ENCODE peak calls at places on chromosome 9, in four cellular contexts. E, G, Z and I are unnamed samples.
A peak's percentile ranks its signal among the peaks of the same experiment; 100 is the strongest.

GRCh38 chr9:18834740-18835361 is 198.2 kb downstream of the SAXO1 start:
- DNase-seq in G (no peak), Z (no peak), E (no peak), I (no peak)

GRCh38 chr9:37958154-37958553 is 54.2 kb upstream of the SLC25A51 start:
- DNase-seq in G (no peak), E (no peak), Z (peak; percentile 25), I (no peak)

GRCh38 chr9:111874500-111874899 is 22.1 kb upstream of the UGCG start:
- DNase-seq in E (no peak), Z (no peak), G (no peak), I (no peak)

GRCh38 chr9:135048046-135048757 is 39.3 kb upstream of the OLFM1 start:
- DNase-seq in G (no peak), E (no peak), Z (peak; percentile 69), I (no peak)

GRCh38 chr9:98430535-98430934 is 175.1 kb upstream of the TBC1D2 start:
- DNase-seq in Z (no peak), E (no peak), G (peak; percentile 26), I (peak; percentile 48)

GRCh38 chr9:125889122-125889523 is 141.9 kb downstream of the PBX3 start:
- DNase-seq in G (no peak), E (peak; percentile 18), Z (peak; percentile 78), I (peak; percentile 21)

GRCh38 chr9:115208503-115208902 is 90.5 kb upstream of the TNC start:
- DNase-seq in E (no peak), G (peak; percentile 53), Z (no peak), I (peak; percentile 67)

GRCh38 chr9:70110194-70111041 is 66.8 kb downstream of the MAMDC2 start:
- DNase-seq in Z (no peak), E (no peak), G (peak; percentile 63), I (peak; percentile 50)

GRCh38 chr9:87157366-87158031 is 210.2 kb upstream of the GAS1 start:
- DNase-seq in Z (no peak), E (no peak), G (no peak), I (no peak)

GRCh38 chr9:136487672-136488071 is 4.8 kb upstream of the SEC16A start:
- DNase-seq in E (no peak), G (no peak), Z (no peak), I (no peak)
- H3K4me3 ChIP-seq in E (no peak overlapping the region), G (no peak overlapping the region), Z (no peak overlapping the region), I (no peak overlapping the region)

DNA sequence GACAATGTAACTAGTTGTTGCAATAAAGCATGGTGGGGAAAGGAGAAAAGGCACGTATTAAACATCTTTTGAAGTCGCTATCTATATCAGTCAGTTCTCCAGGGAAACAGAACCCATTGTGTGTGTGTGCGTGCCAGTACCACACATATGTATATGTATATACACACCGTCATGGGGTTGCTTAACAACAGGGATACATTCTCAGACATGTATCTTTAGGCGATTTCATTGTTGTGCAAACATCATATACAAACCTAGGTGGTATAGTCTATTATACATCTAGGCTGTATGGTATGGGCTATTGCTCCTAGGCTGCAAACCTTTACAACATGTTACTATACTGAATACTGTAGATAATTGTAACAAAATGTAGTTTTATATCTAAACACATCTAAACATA is 2.3 kb downstream of the CDKN2B-AS1 start:
- DNase-seq in E (no peak), Z (no peak), G (peak; percentile 24), I (no peak)
- H3K4me3 ChIP-seq in E (no peak overlapping the region), Z (no peak overlapping the region), G (peak overlapping the region; percentile 75), I (no peak overlapping the region)

GRCh38 chr9:133470988-133471387 is 7.9 kb downstream of the SLC2A6 start:
- DNase-seq in Z (no peak), E (no peak), G (no peak), I (no peak)
- H3K4me3 ChIP-seq in Z (no peak overlapping the region), E (no peak overlapping the region), G (no peak overlapping the region), I (no peak overlapping the region)

DNA sequence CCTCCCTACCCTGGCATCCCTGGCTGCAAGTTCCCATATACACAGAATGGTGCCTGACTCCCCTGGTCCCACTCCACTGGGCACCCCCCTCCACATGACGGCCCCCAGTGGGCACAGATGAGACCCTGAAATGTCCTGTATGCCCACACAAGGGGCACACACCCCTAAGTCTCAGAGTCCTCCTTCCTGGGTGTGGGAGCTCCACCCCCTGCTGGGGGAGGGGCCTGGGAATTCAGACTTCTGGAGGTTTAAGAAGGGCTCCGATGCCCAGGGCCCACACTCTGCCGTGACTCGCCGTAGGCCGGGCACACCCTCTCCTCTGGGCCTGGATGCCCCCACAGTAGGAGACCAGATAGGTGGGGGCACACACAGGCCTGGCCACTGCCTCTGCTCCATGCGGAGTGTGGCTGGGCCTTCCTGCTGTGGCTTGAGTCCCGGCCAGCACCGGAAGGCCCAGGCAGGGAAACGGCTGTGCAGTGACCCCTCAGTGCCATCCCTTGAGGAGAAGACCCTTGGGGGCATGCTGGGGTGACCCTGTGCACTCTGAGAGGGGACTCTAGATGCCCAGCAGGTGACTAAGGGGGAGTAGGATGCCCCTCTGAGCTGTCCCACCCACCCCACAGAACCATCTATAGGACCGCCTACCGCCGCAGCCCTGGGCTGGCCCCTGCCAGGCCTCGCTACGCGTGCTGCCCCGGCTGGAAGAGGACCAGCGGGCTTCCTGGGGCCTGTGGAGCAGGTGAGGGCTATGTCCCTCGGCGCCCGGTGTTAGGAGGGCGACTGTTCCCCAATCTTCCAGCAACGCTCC is 6.5 kb downstream of the EGFL7 start:
- DNase-seq in G (no peak), Z (no peak), E (no peak), I (no peak)
- H3K4me3 ChIP-seq in G (no peak overlapping the region), Z (no peak overlapping the region), E (peak overlapping the region; percentile 60), I (no peak overlapping the region)